ENCODE peak calls at places on chromosomes 12 and 14, in four cellular contexts. N, H, M and C are unnamed samples.

GRCh38 chr12:116659771-116660481 is 77.9 kb downstream of the SPRING1 start:
- DNase-seq in N (no peak), H (no peak), M (no peak), C (no peak)

GRCh38 chr12:19894803-19895202 is 455.5 kb downstream of the AEBP2 start:
- DNase-seq in N (peak), H (no peak), M (no peak), C (no peak)

GRCh38 chr14:35341454-35342159 is 49.4 kb downstream of the PSMA6 start:
- DNase-seq in N (peak), H (peak), M (peak), C (peak)

GRCh38 chr14:31969371-31969770 is 107.7 kb upstream of the ARHGAP5 start:
- DNase-seq in N (no peak), H (no peak), M (no peak), C (no peak)

GRCh38 chr12:75877588-75878381 is 153.8 kb downstream of the PHLDA1 start:
- DNase-seq in N (peak), H (no peak), M (no peak), C (no peak)

GRCh38 chr14:75794615-75795038 is 133.6 kb downstream of the TTLL5 start:
- DNase-seq in N (peak), H (no peak), M (no peak), C (no peak)

GRCh38 chr12:131946757-131947156 is 3.0 kb upstream of the EP400 start:
- DNase-seq in N (no peak), H (no peak), M (no peak), C (no peak)

GRCh38 chr14:92040431-92041040 is 677 bp upstream of the TRIP11 start:
- DNase-seq in N (peak), H (no peak), M (peak), C (peak)

GRCh38 chr12:106954462-106955376 is 988 bp upstream of the TMEM263 start:
- DNase-seq in N (peak), H (peak), M (peak), C (no peak)

GRCh38 chr14:84343637-84344036 is 1186.3 kb upstream of the FLRT2 start:
- DNase-seq in N (peak), H (no peak), M (no peak), C (no peak)

GRCh38 chr14:21106506-21107359 is 5.9 kb downstream of the TMEM253 start:
- DNase-seq in N (peak), H (peak), M (peak), C (peak)

GRCh38 chr12:85390281-85390680 is 110.3 kb downstream of the ALX1 start:
- DNase-seq in N (no peak), H (no peak), M (no peak), C (no peak)

GRCh38 chr12:15534322-15534721 is 212.0 kb downstream of the PTPRO start:
- DNase-seq in N (no peak), H (no peak), M (no peak), C (no peak)

GRCh38 chr12:132488127-132489077 is 1.5 kb upstream of the FBRSL1 start:
- DNase-seq in N (no peak), H (peak), M (peak), C (no peak)

GRCh38 chr12:3732901-3733300 is 20.0 kb downstream of the CRACR2A start:
- DNase-seq in N (no peak), H (no peak), M (peak), C (peak)

GRCh38 chr14:85024931-85025330 is 505.0 kb upstream of the FLRT2 start:
- DNase-seq in N (peak), H (no peak), M (no peak), C (no peak)

GRCh38 chr12:131365821-131366260 is 345.0 kb upstream of the SFSWAP start:
- DNase-seq in N (no peak), H (no peak), M (no peak), C (no peak)

GRCh38 chr12:43551271-43551970 is 582 bp downstream of the ADAMTS20 start:
- DNase-seq in N (no peak), H (no peak), M (no peak), C (no peak)

GRCh38 chr14:104507443-104507842 is 72.1 kb upstream of the C14orf180 start:
- DNase-seq in N (no peak), H (no peak), M (no peak), C (no peak)

GRCh38 chr14:61570961-61571299 is 124.4 kb upstream of the HIF1A start:
- DNase-seq in N (no peak), H (no peak), M (no peak), C (no peak)

GRCh38 chr14:101575581-101575980 is 14.3 kb downstream of the DIO3 start:
- DNase-seq in N (no peak), H (no peak), M (no peak), C (no peak)
- TF ChIP-seq CTCF in N (no peak), H (no peak), M (no peak), C (no peak)

GRCh38 chr12:554001-554285 is 94.2 kb downstream of the B4GALNT3 start:
- DNase-seq in N (no peak), H (no peak), M (no peak), C (no peak)
- TF ChIP-seq CTCF in N (no peak), H (no peak), M (no peak), C (no peak)

DNA sequence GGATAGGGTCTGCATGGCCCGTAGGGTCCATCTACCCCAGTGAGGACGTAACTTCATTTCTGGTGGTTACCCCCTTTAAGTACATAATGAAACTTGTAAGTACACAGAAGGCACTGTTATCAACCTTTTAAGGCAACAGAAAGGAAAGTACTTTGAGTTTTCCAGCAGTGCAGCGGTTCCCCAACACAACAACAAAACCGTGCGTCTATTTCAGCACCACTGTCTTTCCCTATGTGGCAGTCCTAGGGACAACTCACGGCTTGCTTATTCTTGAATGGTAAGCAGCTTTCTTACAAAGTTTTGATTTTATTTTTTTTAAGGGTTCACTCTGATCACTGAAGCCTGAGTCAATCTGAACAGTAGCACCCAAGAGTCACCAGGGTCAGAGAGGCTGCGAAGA is 46.3 kb downstream of the FOXN3 start:
- DNase-seq in N (no peak), H (no peak), M (no peak), C (no peak)
- TF ChIP-seq CTCF in N (no peak), H (no peak), M (no peak), C (no peak)

DNA sequence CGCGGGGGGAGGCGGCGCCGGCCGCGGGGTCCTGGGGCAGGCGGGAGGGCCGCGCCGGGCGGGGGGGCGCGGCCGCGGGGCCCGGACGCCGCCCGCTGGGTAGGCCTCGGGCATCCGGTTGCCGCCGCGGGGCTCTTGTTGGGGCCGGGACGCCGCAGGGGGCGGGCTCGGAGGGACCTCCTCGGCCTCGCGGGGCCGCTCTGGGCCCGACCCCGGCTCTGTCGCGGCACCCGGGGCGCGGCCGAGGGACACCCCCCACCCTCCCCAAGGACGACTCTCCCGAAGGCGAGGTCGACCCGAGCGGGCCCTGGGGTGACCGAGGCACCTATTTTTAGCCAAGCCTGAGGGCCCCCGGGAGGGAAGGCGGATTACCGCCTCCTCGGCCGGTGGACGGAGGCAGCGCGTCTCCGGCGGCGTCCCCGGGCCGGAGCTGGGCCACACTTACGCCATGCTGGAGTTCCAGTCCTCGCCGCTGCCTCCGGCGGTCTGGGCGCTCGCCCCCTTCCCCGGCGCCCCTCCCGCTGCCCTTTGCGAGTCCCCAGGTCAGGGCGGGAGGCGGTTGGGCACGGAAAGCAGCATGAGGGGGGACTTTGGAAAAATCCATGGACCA is 499 bp downstream of the KTN1 start:
- DNase-seq in N (no peak), H (peak), M (peak), C (peak)
- TF ChIP-seq CTCF in N (no peak), H (no peak), M (no peak), C (no peak)

DNA sequence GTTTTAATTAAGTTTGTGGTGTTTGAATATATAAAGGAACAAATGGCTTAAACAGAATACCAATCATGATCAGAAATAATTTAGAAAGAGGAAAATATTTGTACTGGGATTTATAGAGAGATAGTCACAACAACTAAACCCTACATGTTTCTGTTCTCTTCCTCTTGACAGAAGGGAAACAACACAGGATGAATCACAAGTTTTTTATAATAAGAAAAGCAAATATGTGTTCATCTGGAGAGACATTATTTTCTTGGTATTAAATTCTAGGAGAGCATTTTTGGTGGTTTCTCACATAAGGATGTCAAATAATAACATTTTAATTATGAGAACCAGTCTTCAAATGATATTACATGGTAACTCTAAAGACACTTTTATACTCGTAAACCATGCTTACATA is 232.9 kb upstream of the PKP2 start:
- DNase-seq in N (no peak), H (no peak), M (no peak), C (no peak)
- TF ChIP-seq CTCF in N (no peak), H (no peak), M (no peak), C (no peak)

DNA sequence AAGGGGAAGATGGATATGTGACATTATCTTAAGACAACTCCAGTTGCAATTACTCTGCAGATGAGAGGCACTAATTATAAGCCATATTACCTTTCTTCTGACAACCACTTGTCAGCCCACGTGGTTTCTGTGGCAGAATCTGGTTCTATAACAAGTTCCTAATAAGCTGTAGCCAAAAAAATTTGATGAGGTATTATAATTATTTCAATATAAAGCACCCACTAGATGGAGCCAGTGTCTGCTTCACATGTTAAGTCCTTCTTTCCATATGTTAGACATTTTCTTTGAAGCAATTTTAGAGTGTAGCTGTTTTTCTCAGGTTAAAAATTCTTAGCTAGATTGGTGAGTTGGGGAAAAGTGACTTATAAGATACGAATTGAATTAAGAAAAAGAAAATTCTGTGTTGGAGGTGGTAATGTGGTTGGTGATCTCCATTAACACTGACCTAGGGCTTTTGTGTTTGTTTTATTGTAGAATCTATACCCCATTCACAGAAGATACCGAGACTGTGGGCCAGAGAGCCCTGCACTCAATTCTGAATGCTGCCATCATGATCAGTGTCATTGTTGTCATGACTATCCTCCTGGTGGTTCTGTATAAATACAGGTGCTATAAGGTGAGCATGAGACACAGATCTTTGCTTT is 36.9 kb downstream of the PSEN1 start:
- DNase-seq in N (peak), H (no peak), M (no peak), C (no peak)
- TF ChIP-seq CTCF in N (peak), H (peak), M (peak), C (peak)

DNA sequence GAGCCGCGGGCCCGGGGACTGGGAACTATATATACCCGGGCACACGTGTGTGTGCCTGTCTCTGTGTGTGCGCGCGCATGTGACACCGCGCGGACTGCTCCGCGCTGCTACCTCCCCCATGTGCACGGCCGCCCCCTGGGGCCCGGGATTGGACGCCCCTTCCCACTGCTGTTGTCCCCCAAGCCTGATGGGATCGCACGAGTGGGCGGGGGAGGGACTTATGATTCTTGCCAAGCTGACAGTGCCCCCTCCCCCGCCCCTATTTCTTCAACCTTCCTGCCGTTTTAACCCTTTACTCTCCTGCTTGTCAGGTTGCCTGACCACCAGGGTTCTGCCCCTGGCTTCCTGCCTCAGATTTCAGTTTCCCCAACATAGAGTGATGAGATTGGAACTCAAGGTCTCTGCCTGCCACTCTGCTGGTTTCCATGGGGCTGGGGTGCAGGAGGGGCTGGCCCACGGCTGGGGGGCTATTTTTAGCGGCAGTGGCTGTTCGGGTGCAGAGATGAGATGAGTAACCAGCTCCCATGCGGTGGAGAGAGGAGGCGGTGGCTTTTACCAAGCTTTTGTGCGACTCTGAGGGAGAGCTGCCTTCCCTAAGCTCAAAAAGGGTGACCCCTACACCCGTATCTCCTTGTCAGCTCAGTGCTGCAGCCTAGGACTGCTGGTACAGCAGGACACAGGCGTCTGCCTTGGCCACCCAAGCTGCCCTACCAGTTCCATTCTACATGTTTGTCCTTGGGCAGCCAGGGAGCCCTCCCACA is at the start of gene DDN:
- DNase-seq in N (no peak), H (peak), M (no peak), C (no peak)
- TF ChIP-seq CTCF in N (no peak), H (no peak), M (no peak), C (no peak)